ENCODE peak calls at places on chromosome 13, in four cellular contexts. U is PC-3, G is HCT116, H is K562. Y is an unnamed sample.
A peak's percentile ranks its signal among the peaks of the same experiment; 100 is the strongest.

GRCh38 chr13:76637651-76638111 is 248.5 kb downstream of the KCTD12 start:
- DNase-seq in U (no peak), H (no peak), G (no peak), Y (peak; percentile 86)

GRCh38 chr13:47250141-47250540 is 353.3 kb upstream of the HTR2A start:
- DNase-seq in G (no peak), H (no peak), U (peak; percentile 71), Y (peak; percentile 43)

GRCh38 chr13:50127726-50128291 is 112.6 kb downstream of the KCNRG start:
- DNase-seq in G (no peak), U (no peak), H (no peak), Y (no peak)

GRCh38 chr13:95083758-95084157 is 217.5 kb downstream of the ABCC4 start:
- DNase-seq in U (peak; percentile 77), H (no peak), G (no peak), Y (peak; percentile 83)

GRCh38 chr13:20118268-20119140 is 42.3 kb downstream of the GJA3 start:
- DNase-seq in U (peak; percentile 26), G (no peak), H (peak; percentile 72), Y (peak; percentile 57)

GRCh38 chr13:109698779-109699178 is 87.6 kb downstream of the IRS2 start:
- DNase-seq in G (no peak), U (peak; percentile 41), H (no peak), Y (peak; percentile 92)

GRCh38 chr13:75789451-75790197 is 153.5 kb downstream of the LMO7 start:
- DNase-seq in H (no peak), U (no peak), G (no peak), Y (peak; percentile 29)

GRCh38 chr13:23960566-23961156 is 63.4 kb upstream of the C1QTNF9B start:
- DNase-seq in G (peak; percentile 27), U (peak; percentile 73), H (no peak), Y (peak; percentile 48)

GRCh38 chr13:97289514-97290298 is 67.6 kb downstream of the MBNL2 start:
- DNase-seq in U (peak; percentile 76), H (no peak), G (no peak), Y (no peak)

GRCh38 chr13:110023729-110024645 is 237.6 kb upstream of the IRS2 start:
- DNase-seq in H (no peak), U (no peak), G (no peak), Y (peak; percentile 83)

GRCh38 chr13:87999141-87999765 is 328.1 kb downstream of the SLITRK5 start:
- DNase-seq in H (no peak), G (no peak), U (peak; percentile 6), Y (peak; percentile 44)

GRCh38 chr13:112693831-112694497 is 4.1 kb downstream of the ATP11A start:
- DNase-seq in G (no peak), U (peak; percentile 22), H (no peak), Y (peak; percentile 88)

GRCh38 chr13:111181977-111182376 is 66.9 kb downstream of the ARHGEF7 start:
- DNase-seq in U (no peak), H (no peak), G (no peak), Y (no peak)

GRCh38 chr13:111183087-111183645 is 68.1 kb downstream of the ARHGEF7 start:
- DNase-seq in U (no peak), H (no peak), G (no peak), Y (no peak)

GRCh38 chr13:111184685-111185401 is 69.7 kb downstream of the ARHGEF7 start:
- DNase-seq in G (no peak), U (no peak), H (no peak), Y (no peak)

GRCh38 chr13:111186305-111186930 is 71.3 kb downstream of the ARHGEF7 start:
- DNase-seq in H (no peak), G (no peak), U (no peak), Y (no peak)

GRCh38 chr13:111183959-111184684 is 69.0 kb downstream of the ARHGEF7 start:
- DNase-seq in G (no peak), H (no peak), U (no peak), Y (peak; percentile 37)
- H3K4me1 ChIP-seq in G (peaks cover 8% of the 10 kb centered on the region), H (peaks cover 2% of the 10 kb centered on the region), U (peaks cover 11% of the 10 kb centered on the region), Y (peaks cover 17% of the 10 kb centered on the region)

GRCh38 chr13:46211116-46211515 is 612 bp upstream of the LRRC63 start:
- DNase-seq in G (no peak), U (peak; percentile 8), H (peak; percentile 68), Y (peak; percentile 3)
- TF ChIP-seq EZH2 in G (no peak), U (no peak), H (no peak), Y (no peak)

GRCh38 chr13:51834581-51835158 is 10.3 kb downstream of the TMEM272 start:
- DNase-seq in H (no peak), G (no peak), U (no peak), Y (no peak)

GRCh38 chr13:51833980-51834379 is 11.0 kb downstream of the TMEM272 start:
- DNase-seq in G (no peak), H (no peak), U (no peak), Y (no peak)

GRCh38 chr13:51831519-51831918 is 13.5 kb downstream of the TMEM272 start:
- DNase-seq in G (no peak), H (no peak), U (no peak), Y (no peak)

GRCh38 chr13:51829236-51829899 is 15.6 kb downstream of the TMEM272 start:
- DNase-seq in G (no peak), U (no peak), H (no peak), Y (no peak)

DNA sequence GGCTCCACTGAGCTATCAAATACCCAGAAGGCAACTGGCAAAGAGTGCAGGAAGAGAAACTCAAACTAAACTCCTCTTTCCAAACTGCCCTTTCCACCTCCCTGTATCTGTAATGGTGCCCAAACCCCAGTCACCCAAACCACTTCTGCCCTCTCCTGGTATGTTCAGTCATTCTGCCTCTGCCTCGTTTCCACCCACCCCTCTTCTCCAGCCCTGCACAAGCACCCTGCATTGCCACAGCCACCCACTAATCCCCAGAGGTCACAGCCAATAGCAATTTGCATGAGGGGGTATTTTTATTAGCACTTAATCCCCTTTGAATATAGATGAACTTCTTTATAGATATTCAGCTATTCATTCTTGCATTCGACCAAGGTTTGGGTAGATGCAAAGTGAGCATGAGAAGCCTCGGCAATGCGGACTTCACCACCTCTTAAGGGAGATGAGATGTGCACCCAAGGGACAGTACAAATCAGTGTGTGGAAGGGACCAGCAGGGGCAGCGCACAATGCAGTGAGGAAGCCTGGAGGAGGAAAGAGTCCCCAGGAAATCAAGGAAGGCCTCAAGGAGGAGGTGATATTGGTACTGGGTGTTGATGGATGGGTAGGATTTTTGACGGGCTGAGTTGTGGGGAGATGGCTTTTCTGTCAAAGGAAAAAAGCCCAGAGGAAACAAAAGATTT is 12.4 kb downstream of the TMEM272 start:
- DNase-seq in H (peak; percentile 28), G (no peak), U (peak; percentile 17), Y (peak; percentile 8)
- TF ChIP-seq CTCF in H (peak; percentile 38), G (peak; percentile 27), U (peak; percentile 32), Y (peak; percentile 49)

GRCh38 chr13:93270769-93271753 is 44.5 kb downstream of the GPC6 start:
- DNase-seq in U (no peak), G (no peak), H (no peak), Y (no peak)
- H3K4me1 ChIP-seq in U (no peaks in the 10 kb centered on the region), G (no peaks in the 10 kb centered on the region), H (no peaks in the 10 kb centered on the region), Y (no peaks in the 10 kb centered on the region)

DNA sequence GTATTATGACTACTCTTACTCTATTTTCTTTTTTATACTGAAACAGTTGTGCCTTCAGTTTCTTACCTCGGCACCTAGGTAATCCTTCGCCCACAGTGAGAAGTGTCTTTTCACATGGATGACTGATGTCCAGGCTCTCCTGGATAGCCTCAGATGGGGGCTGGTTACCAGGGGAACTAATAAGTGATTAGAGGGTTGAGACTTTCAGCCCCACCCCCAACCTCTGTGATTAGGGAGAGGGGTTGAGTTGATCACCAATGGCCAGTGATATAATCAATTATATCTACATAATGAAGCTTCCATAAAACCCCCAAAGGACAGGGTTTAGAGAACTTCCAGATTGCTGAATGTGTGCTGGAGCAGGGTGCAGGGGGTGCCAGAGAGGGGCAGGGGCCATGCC is 43.0 kb upstream of the GPR183 start:
- DNase-seq in G (no peak), U (no peak), H (no peak), Y (no peak)
- TF ChIP-seq EZH2 in G (no peak), U (no peak), H (no peak), Y (no peak)